ENCODE peak calls at places on chromosomes 4 and X, in ten cellular contexts. O is suprapubic skin, D is spleen, F is HL-60, X is esophagus muscularis mucosa, C is sigmoid colon, I is K562, T is HCT116, A is transverse colon, R is SK-N-SH. V is an unnamed sample. For H3K27me3, the result is how much of the 10 kb centered on the place peaks cover.

GRCh38 chr4:151931563-151931962 is 170.8 kb upstream of the GATB start:
- DNase-seq in O (no peak), T (no peak), C (no peak), F (no peak), I (peak), A (no peak), X (peak), D (no peak), R (no peak), V (no peak)

GRCh38 chr4:20839957-20840356 is 139.7 kb downstream of the PACRGL start:
- DNase-seq in I (no peak), C (no peak), R (no peak), T (no peak), X (no peak), F (no peak), A (no peak), O (no peak), D (no peak), V (no peak)

GRCh38 chrX:34300871-34301270 is 168.8 kb upstream of the FAM47A start:
- DNase-seq in A (no peak), F (peak), R (peak), X (no peak), C (no peak), O (no peak), T (peak), I (peak), D (no peak), V (peak)

GRCh38 chrX:10549280-10549679 is 71.1 kb downstream of the MID1 start:
- DNase-seq in D (no peak), T (no peak), R (peak), O (no peak), C (no peak), A (peak), F (no peak), X (no peak), I (no peak), V (peak)

GRCh38 chr4:139229534-139230039 is 50.4 kb downstream of the MGARP start:
- DNase-seq in D (no peak), T (peak), F (no peak), R (peak), A (no peak), I (peak), O (no peak), X (no peak), C (no peak), V (peak)

GRCh38 chr4:12203945-12204344 is 775.3 kb upstream of the HS3ST1 start:
- DNase-seq in F (no peak), D (no peak), I (no peak), A (no peak), X (no peak), O (no peak), R (no peak), C (no peak), T (no peak), V (no peak)

GRCh38 chr4:122617597-122618593 is 3.0 kb downstream of the IL21 start:
- DNase-seq in A (no peak), F (no peak), R (no peak), D (no peak), T (no peak), I (no peak), O (no peak), X (no peak), C (no peak), V (no peak)

GRCh38 chr4:8201341-8201781 is 2.3 kb downstream of the SH3TC1 start:
- DNase-seq in I (no peak), O (no peak), T (no peak), D (peak), A (peak), X (no peak), R (no peak), F (no peak), C (no peak), V (no peak)

GRCh38 chr4:95572304-95572991 is 23.7 kb upstream of the UNC5C start:
- DNase-seq in A (peak), I (no peak), C (peak), D (no peak), O (no peak), R (no peak), T (no peak), F (no peak), X (no peak), V (no peak)

GRCh38 chr4:52588771-52589591 is 70.1 kb downstream of the USP46 start:
- DNase-seq in I (peak), D (no peak), X (peak), R (no peak), T (no peak), C (no peak), O (no peak), F (no peak), A (no peak), V (no peak)

GRCh38 chr4:184805462-184806245 is 20.1 kb downstream of the ACSL1 start:
- DNase-seq in C (no peak), A (peak), D (peak), T (no peak), R (peak), O (peak), I (no peak), F (no peak), X (no peak), V (peak)

GRCh38 chr4:10811992-10812391 is 127.4 kb upstream of the CLNK start:
- DNase-seq in R (no peak), F (no peak), D (no peak), O (no peak), C (no peak), X (no peak), T (no peak), I (no peak), A (no peak), V (no peak)

GRCh38 chrX:147364896-147365295 is 546.8 kb upstream of the FMR1 start:
- DNase-seq in D (no peak), R (no peak), A (no peak), C (no peak), X (no peak), F (no peak), I (no peak), T (no peak), O (no peak), V (no peak)

GRCh38 chr4:10099521-10100325 is 16.9 kb downstream of the WDR1 start:
- DNase-seq in R (no peak), C (no peak), A (no peak), T (no peak), I (no peak), D (no peak), X (no peak), O (no peak), F (no peak), V (no peak)

GRCh38 chrX:144730486-144730885 is 516.8 kb upstream of the SPANXN1 start:
- DNase-seq in F (no peak), I (no peak), D (no peak), A (no peak), X (no peak), R (no peak), T (no peak), C (no peak), O (no peak), V (no peak)

GRCh38 chr4:77600521-77601451 is 4.8 kb upstream of the CXCL13 start:
- DNase-seq in C (no peak), D (no peak), O (no peak), F (peak), R (peak), A (peak), I (peak), T (peak), X (no peak), V (peak)

GRCh38 chr4:730511-730910 is 24.9 kb downstream of the PCGF3 start:
- DNase-seq in X (no peak), I (no peak), O (no peak), T (no peak), C (no peak), F (no peak), D (no peak), A (no peak), R (no peak), V (no peak)

GRCh38 chr4:176189891-176190795 is 5.2 kb downstream of the SPATA4 start:
- DNase-seq in C (peak), X (no peak), I (no peak), T (no peak), R (no peak), F (no peak), O (no peak), D (no peak), A (no peak), V (peak)

GRCh38 chr4:1202526-1203378 is 30.4 kb upstream of the SPON2 start:
- DNase-seq in C (peak), F (no peak), X (no peak), I (no peak), R (peak), D (peak), T (no peak), O (peak), A (peak), V (no peak)

GRCh38 chr4:20019310-20020015 is 232.2 kb upstream of the SLIT2 start:
- DNase-seq in C (no peak), R (no peak), X (no peak), F (no peak), O (no peak), A (peak), T (no peak), I (no peak), D (no peak), V (no peak)

GRCh38 chr4:159378056-159378616 is 275.3 kb downstream of the RAPGEF2 start:
- DNase-seq in D (no peak), F (no peak), T (no peak), O (no peak), C (no peak), I (no peak), A (no peak), R (no peak), X (peak), V (no peak)

GRCh38 chr4:22962186-22962786 is 269.5 kb downstream of the GBA3 start:
- DNase-seq in T (no peak), A (no peak), F (peak), R (no peak), X (no peak), C (no peak), I (peak), O (no peak), D (no peak), V (no peak)

GRCh38 chr4:155954939-155955338 is 1.3 kb upstream of the CTSO start:
- DNase-seq in X (no peak), C (no peak), F (no peak), O (no peak), R (no peak), D (no peak), I (no peak), A (no peak), T (no peak), V (no peak)

GRCh38 chrX:102739642-102740041 is 19.1 kb downstream of the GPRASP3 start:
- DNase-seq in A (no peak), R (no peak), X (no peak), D (no peak), T (no peak), I (peak), F (no peak), O (no peak), C (no peak), V (no peak)

GRCh38 chrX:136708348-136708747 is 60.4 kb downstream of the CD40LG start:
- DNase-seq in X (no peak), C (no peak), A (no peak), O (no peak), R (peak), F (no peak), D (no peak), T (no peak), I (peak), V (no peak)

GRCh38 chrX:32289356-32289755 is 922.0 kb downstream of the DMD start:
- DNase-seq in F (no peak), D (no peak), T (no peak), I (no peak), X (no peak), C (no peak), R (no peak), O (no peak), A (no peak), V (no peak)

GRCh38 chrX:9745417-9746115 is 20.1 kb downstream of the GPR143 start:
- DNase-seq in X (no peak), R (no peak), O (no peak), T (no peak), A (no peak), C (no peak), I (peak), F (no peak), D (no peak), V (no peak)

GRCh38 chrX:107014927-107015326 is 14.9 kb upstream of the MORC4 start:
- DNase-seq in R (no peak), A (no peak), C (no peak), F (no peak), T (no peak), X (no peak), O (no peak), I (no peak), D (no peak), V (no peak)

GRCh38 chrX:136819026-136819425 is 38.3 kb upstream of the ARHGEF6 start:
- DNase-seq in O (no peak), X (no peak), F (no peak), T (no peak), R (no peak), D (no peak), I (peak), A (no peak), C (no peak), V (no peak)

GRCh38 chrX:85992811-85993229 is 54.5 kb downstream of the CHM start:
- DNase-seq in C (no peak), O (no peak), R (no peak), T (peak), F (no peak), A (no peak), X (no peak), D (no peak), I (peak), V (no peak)

GRCh38 chrX:131084145-131084544 is 26.0 kb downstream of the ARHGAP36 start:
- DNase-seq in A (no peak), R (no peak), T (no peak), C (no peak), X (no peak), I (no peak), D (no peak), F (no peak), O (no peak), V (no peak)

GRCh38 chr4:24793219-24794005 is 2.0 kb upstream of the SOD3 start:
- DNase-seq in I (peak), C (no peak), F (no peak), D (no peak), T (peak), O (peak), A (no peak), X (no peak), R (no peak), V (no peak)

GRCh38 chrX:120617996-120618630 is 11.7 kb downstream of the C1GALT1C1 start:
- DNase-seq in D (no peak), X (no peak), T (no peak), A (no peak), I (no peak), C (no peak), O (no peak), F (no peak), R (no peak), V (no peak)

GRCh38 chr4:78331965-78332364 is 219.6 kb upstream of the ANXA3 start:
- DNase-seq in A (no peak), X (no peak), D (no peak), C (no peak), O (no peak), R (no peak), T (no peak), I (no peak), F (no peak), V (no peak)

GRCh38 chr4:13476915-13477314 is 7.2 kb downstream of the RAB28 start:
- DNase-seq in D (no peak), X (no peak), C (no peak), A (no peak), O (no peak), F (no peak), R (no peak), I (peak), T (no peak), V (no peak)

GRCh38 chr4:186808635-186809018 is 85.0 kb upstream of the FAT1 start:
- DNase-seq in R (no peak), C (no peak), X (no peak), I (peak), A (no peak), F (no peak), D (no peak), O (no peak), T (peak), V (no peak)

GRCh38 chr4:182265881-182266280 is 22.7 kb downstream of the TENM3 start:
- DNase-seq in T (peak), F (no peak), O (no peak), D (no peak), C (no peak), I (peak), R (no peak), X (no peak), A (no peak), V (no peak)

GRCh38 chr4:3461515-3462291 is 1.4 kb upstream of the DOK7 start:
- DNase-seq in D (peak), F (no peak), R (no peak), X (no peak), O (no peak), T (no peak), C (no peak), I (no peak), A (peak), V (peak)
- TF ChIP-seq POLR2AphosphoS5 in D (no peak), F (no peak), R (no peak), X (no peak), O (no peak), T (no peak), C (no peak), I (no peak), A (no peak), V (peak)

GRCh38 chr4:48044298-48044697 is 27.7 kb downstream of the NIPAL1 start:
- DNase-seq in O (no peak), A (no peak), F (no peak), X (no peak), I (no peak), D (no peak), R (no peak), C (no peak), T (no peak), V (no peak)
- H3K27me3 ChIP-seq in O (under half), A (under half), F (under half), X (under half), I (under half), D (under half), R (under half), C (under half), T (under half), V (under half)

GRCh38 chr4:142092941-142093340 is 456.6 kb downstream of the IL15 start:
- DNase-seq in R (no peak), O (no peak), D (no peak), A (no peak), C (no peak), T (no peak), F (no peak), I (no peak), X (no peak), V (no peak)

GRCh38 chr4:142091691-142092182 is 455.4 kb downstream of the IL15 start:
- DNase-seq in D (no peak), O (no peak), A (no peak), R (no peak), X (no peak), T (peak), C (no peak), I (no peak), F (no peak), V (no peak)

GRCh38 chr4:142088906-142089305 is 452.5 kb downstream of the IL15 start:
- DNase-seq in O (no peak), A (no peak), I (no peak), F (no peak), D (no peak), T (no peak), C (peak), R (no peak), X (no peak), V (no peak)

GRCh38 chr4:142095886-142096605 is 459.7 kb downstream of the IL15 start:
- DNase-seq in C (peak), O (no peak), X (no peak), R (no peak), T (peak), F (no peak), A (no peak), D (no peak), I (no peak), V (peak)

DNA sequence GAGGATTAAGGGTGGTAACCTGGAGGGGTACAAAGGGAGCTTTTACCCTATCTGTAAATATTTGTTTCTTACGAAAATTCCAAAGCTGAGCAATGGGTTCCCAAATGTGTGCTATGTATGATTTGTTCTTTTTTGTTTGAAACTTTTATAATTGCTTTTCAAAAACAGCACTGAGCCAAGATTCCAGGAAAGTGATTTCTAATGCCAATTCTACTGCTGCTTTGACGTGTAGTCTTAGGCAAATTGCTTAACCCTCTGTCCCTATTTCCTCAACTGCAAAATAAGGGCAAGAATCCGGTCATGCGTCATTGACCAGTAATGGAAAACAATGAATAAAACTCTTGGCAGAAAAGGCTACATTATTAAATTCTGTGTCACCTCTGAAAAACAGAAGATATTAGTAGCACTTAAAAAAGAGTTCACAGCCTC is 454.7 kb downstream of the IL15 start:
- DNase-seq in F (no peak), X (no peak), R (no peak), D (no peak), I (no peak), A (no peak), O (no peak), T (no peak), C (no peak), V (no peak)
- H3K27ac ChIP-seq in F (no peak), X (peak), R (peak), D (no peak), I (no peak), A (peak), O (peak), T (peak), C (peak), V (no peak)

GRCh38 chrX:153765138-153766079 is 1.4 kb downstream of the PLXNB3 start:
- DNase-seq in T (no peak), F (no peak), I (peak), X (no peak), A (peak), O (no peak), R (peak), D (peak), C (peak), V (no peak)
- TF ChIP-seq POLR2AphosphoS5 in T (no peak), F (no peak), I (peak), X (no peak), A (no peak), O (no peak), R (no peak), D (peak), C (no peak), V (no peak)

DNA sequence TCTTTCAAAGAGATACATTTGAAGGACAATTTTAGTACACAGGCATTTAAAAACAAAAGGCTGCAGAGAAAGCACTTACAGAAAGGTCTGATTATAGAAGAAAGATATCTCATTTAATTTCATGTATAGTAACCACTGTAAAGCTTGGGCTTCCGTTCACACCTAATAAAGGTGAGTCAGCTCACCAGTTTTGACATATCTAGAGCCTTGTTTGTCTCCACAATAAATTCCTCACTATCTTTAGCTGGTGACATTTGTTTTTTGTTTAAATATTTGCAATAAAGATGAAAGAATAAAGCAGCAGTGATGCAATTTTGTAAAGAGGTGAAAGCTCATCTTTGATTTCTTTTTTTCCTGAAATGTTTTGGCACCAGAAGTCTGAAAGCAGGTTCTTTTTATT is 1.1 kb upstream of the EPHA5 start:
- DNase-seq in C (no peak), O (no peak), A (no peak), T (no peak), X (no peak), I (no peak), F (no peak), D (no peak), R (no peak), V (no peak)
- H3K27me3 ChIP-seq in C (under half), O (under half), A (half or more), T (under half), X (under half), I (under half), F (under half), D (under half), R (half or more), V (under half)